ENCODE peak calls at places on chromosomes 5 and 9, in four cellular contexts. U, A, K and L are unnamed samples.
A peak's percentile ranks its signal among the peaks of the same experiment; 100 is the strongest.

GRCh38 chr5:143695941-143696340 is 116.0 kb upstream of the HMHB1 start:
- DNase-seq in K (no peak), U (no peak), A (no peak), L (no peak)

GRCh38 chr5:169602535-169602934 is 19.0 kb downstream of the SPDL1 start:
- DNase-seq in A (no peak), U (no peak), K (no peak), L (no peak)

GRCh38 chr5:54719384-54720306 is 202.1 kb downstream of the SNX18 start:
- DNase-seq in A (no peak), K (no peak), U (peak; percentile 77), L (peak; percentile 37)

GRCh38 chr5:72465068-72465467 is 42.1 kb downstream of the ZNF366 start:
- DNase-seq in K (no peak), U (no peak), A (no peak), L (no peak)

GRCh38 chr9:93397664-93398381 is 53.7 kb upstream of the FAM120A start:
- DNase-seq in K (no peak), A (no peak), U (no peak), L (no peak)

GRCh38 chr5:61298580-61298979 is 33.5 kb upstream of the ZSWIM6 start:
- DNase-seq in U (no peak), A (peak; percentile 27), K (no peak), L (no peak)

GRCh38 chr5:128537306-128537998 is 593 bp downstream of the FBN2 start:
- DNase-seq in U (peak; percentile 50), A (no peak), K (no peak), L (peak; percentile 49)

GRCh38 chr9:92119581-92119980 is 4.4 kb upstream of the SPTLC1 start:
- DNase-seq in A (no peak), K (no peak), U (no peak), L (no peak)

GRCh38 chr9:131578778-131579504 is 33.6 kb downstream of the PRRT1B start:
- DNase-seq in A (no peak), K (no peak), U (no peak), L (no peak)

GRCh38 chr9:78958887-78959286 is 612.9 kb upstream of the TLE4 start:
- DNase-seq in U (no peak), A (no peak), K (no peak), L (peak; percentile 10)

GRCh38 chr9:109052416-109052815 is 39.1 kb upstream of the CTNNAL1 start:
- DNase-seq in K (no peak), U (no peak), A (no peak), L (no peak)

GRCh38 chr9:2116073-2116472 is 100.9 kb downstream of the SMARCA2 start:
- DNase-seq in K (peak; percentile 5), A (peak; percentile 7), U (peak; percentile 55), L (peak; percentile 24)

GRCh38 chr5:38557309-38557710 is 864 bp upstream of the LIFR start:
- DNase-seq in A (no peak), U (no peak), K (no peak), L (no peak)

GRCh38 chr5:446864-447263 is 3.9 kb downstream of the EXOC3 start:
- DNase-seq in U (peak; percentile 13), K (no peak), A (peak; percentile 42), L (peak; percentile 58)

GRCh38 chr5:54087436-54087835 is 222.9 kb downstream of the ARL15 start:
- DNase-seq in U (no peak), K (no peak), A (no peak), L (no peak)

GRCh38 chr5:16673241-16673998 is 56.6 kb upstream of the RETREG1 start:
- DNase-seq in K (no peak), U (no peak), A (no peak), L (no peak)

GRCh38 chr5:102911973-102912372 is 156.9 kb downstream of the PAM start:
- DNase-seq in A (no peak), K (no peak), U (no peak), L (no peak)

GRCh38 chr9:133428579-133429215 is 6.5 kb downstream of the ADAMTS13 start:
- DNase-seq in U (peak; percentile 72), K (peak; percentile 81), A (peak; percentile 12), L (no peak)

GRCh38 chr9:133224762-133225161 is 15.7 kb upstream of the OBP2B start:
- DNase-seq in A (no peak), K (no peak), U (no peak), L (no peak)

GRCh38 chr5:74212336-74212735 is 428.2 kb downstream of the ENC1 start:
- DNase-seq in K (peak; percentile 19), A (peak; percentile 39), U (peak; percentile 67), L (peak; percentile 59)

GRCh38 chr5:80194470-80194869 is 61.4 kb downstream of the SERINC5 start:
- DNase-seq in K (no peak), U (no peak), A (no peak), L (no peak)

GRCh38 chr9:96651626-96652025 is 3.5 kb downstream of the PRXL2C start:
- DNase-seq in U (no peak), A (no peak), K (no peak), L (no peak)

GRCh38 chr5:158054388-158055092 is 195.6 kb upstream of the CLINT1 start:
- DNase-seq in A (no peak), U (no peak), K (no peak), L (peak; percentile 47)

GRCh38 chr5:54363669-54364068 is 53.3 kb upstream of the ARL15 start:
- DNase-seq in U (no peak), A (no peak), K (no peak), L (no peak)

GRCh38 chr9:134637696-134638502 is 3.7 kb upstream of the COL5A1 start:
- DNase-seq in A (no peak), K (no peak), U (no peak), L (no peak)

GRCh38 chr5:181086410-181087229 is 44.3 kb downstream of the OR2V1 start:
- DNase-seq in U (no peak), K (no peak), A (peak; percentile 9), L (no peak)

GRCh38 chr5:54758038-54758437 is 227.4 kb downstream of the ESM1 start:
- DNase-seq in A (no peak), U (no peak), K (no peak), L (no peak)

GRCh38 chr5:154092356-154092755 is 53.6 kb downstream of the MFAP3 start:
- DNase-seq in K (no peak), U (no peak), A (no peak), L (no peak)

GRCh38 chr9:84070590-84070989 is 90.0 kb downstream of the RMI1 start:
- DNase-seq in A (no peak), K (no peak), U (no peak), L (no peak)

GRCh38 chr5:119373449-119373858 is 17.6 kb downstream of the TNFAIP8 start:
- DNase-seq in K (no peak), U (no peak), A (no peak), L (no peak)

GRCh38 chr5:66830636-66831035 is 234.4 kb downstream of the MAST4 start:
- DNase-seq in A (no peak), K (no peak), U (no peak), L (no peak)

GRCh38 chr9:86287013-86287412 is 4.7 kb upstream of the ISCA1 start:
- DNase-seq in A (peak; percentile 55), U (peak; percentile 41), K (peak; percentile 7), L (peak; percentile 50)

GRCh38 chr9:130276121-130276520 is 10.6 kb downstream of the HMCN2 start:
- DNase-seq in U (no peak), A (no peak), K (no peak), L (no peak)

GRCh38 chr5:95720094-95720793 is 10.9 kb upstream of the RHOBTB3 start:
- DNase-seq in K (no peak), A (no peak), U (no peak), L (no peak)

GRCh38 chr9:133522073-133522910 is 2.5 kb downstream of the MYMK start:
- DNase-seq in A (no peak), U (no peak), K (no peak), L (no peak)

GRCh38 chr9:134336924-134337323 is 10.7 kb downstream of the RXRA start:
- DNase-seq in U (no peak), A (no peak), K (no peak), L (no peak)

DNA sequence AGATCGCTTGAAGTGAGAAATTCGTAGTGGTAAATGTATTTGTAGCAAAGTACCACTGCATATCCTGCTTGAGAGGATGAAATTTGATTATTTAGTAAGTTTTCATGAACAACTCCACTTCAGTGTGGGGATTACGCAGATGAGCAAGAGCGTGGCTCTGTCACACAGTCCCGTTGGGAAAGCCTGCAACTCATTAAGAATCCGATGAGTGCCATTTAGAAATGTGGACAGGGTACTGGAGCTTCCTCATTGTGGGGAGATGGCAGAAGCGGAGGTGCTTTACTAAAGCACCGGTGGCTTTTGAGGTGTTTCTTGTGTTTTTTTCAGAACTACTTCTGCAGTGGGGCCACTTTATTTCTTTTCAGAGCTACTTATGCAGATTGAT is 1.4 kb downstream of the TJP2 start:
- DNase-seq in A (no peak), K (no peak), U (no peak), L (no peak)
- TF ChIP-seq ELF4 in A (no peak), K (no peak), U (no peak), L (no peak)

DNA sequence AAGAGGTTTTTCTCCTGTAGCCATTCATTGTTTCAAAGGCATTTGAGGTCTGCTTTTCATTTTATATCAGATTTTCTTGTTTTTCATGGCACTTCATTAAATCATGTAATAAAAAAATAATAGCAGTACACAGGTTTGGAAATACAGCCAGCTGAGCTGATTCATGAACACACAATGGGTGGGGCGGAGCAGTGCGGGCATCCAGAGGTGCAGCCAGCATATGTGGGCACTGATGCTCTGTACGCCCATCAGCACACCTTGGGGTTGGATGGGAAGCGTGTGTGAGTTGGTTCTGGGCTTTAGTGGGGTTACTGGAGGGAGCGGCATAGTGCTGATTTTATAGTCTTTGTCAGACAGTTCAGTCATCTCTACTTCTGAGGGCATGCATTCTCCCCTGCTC is 54.2 kb upstream of the IRX4 start:
- DNase-seq in A (no peak), K (no peak), U (no peak), L (no peak)
- TF ChIP-seq ELF4 in A (no peak), K (no peak), U (no peak), L (no peak)

GRCh38 chr9:100515578-100516494 is 42.9 kb downstream of the TMEFF1 start:
- DNase-seq in A (no peak), K (no peak), U (no peak), L (no peak)
- TF ChIP-seq ELF4 in A (no peak), K (no peak), U (no peak), L (no peak)

GRCh38 chr9:89022902-89023301 is 31.6 kb downstream of the S1PR3 start:
- DNase-seq in U (no peak), K (no peak), A (no peak), L (no peak)
- TF ChIP-seq ELF4 in U (no peak), K (no peak), A (no peak), L (no peak)